ENCODE peak calls at places on chromosomes 11 and 22, in seven cellular contexts. R is HAP-1, K is AG08395, Z is NCI-H2081 treated with DMSO at 0.1 percent for 48 hours, Q is pancreas, W is fibroblast of the aortic adventitia, V is amygdala. F is an unnamed sample.

GRCh38 chr11:14578551-14578956 is 58.4 kb upstream of the PSMA1 start:
- DNase-seq in R (no peak), Z (no peak), Q (no peak), K (no peak), W (peak; percentile 37), V (no peak), F (peak; percentile 30)

GRCh38 chr11:90235536-90235935 is 12.7 kb upstream of the CHORDC1 start:
- DNase-seq in V (no peak), R (no peak), Q (no peak), K (no peak), W (no peak), Z (no peak), F (no peak)

GRCh38 chr11:88357323-88358039 is 19.9 kb upstream of the CTSC start:
- DNase-seq in V (no peak), K (no peak), Z (no peak), R (peak; percentile 46), W (peak; percentile 58), Q (no peak), F (no peak)

GRCh38 chr22:39729141-39729934 is 158.8 kb downstream of the CACNA1I start:
- DNase-seq in R (no peak), K (no peak), V (no peak), Q (no peak), W (no peak), Z (no peak), F (no peak)

GRCh38 chr22:23140385-23140784 is 1.4 kb downstream of the RSPH14 start:
- DNase-seq in Q (no peak), W (no peak), K (no peak), Z (no peak), V (no peak), R (no peak), F (no peak)

GRCh38 chr11:110929129-110929528 is 216.9 kb upstream of the ARHGAP20 start:
- DNase-seq in W (no peak), Q (no peak), R (no peak), K (no peak), V (no peak), Z (no peak), F (no peak)

GRCh38 chr11:132734217-132734616 is 798.1 kb downstream of the OPCML start:
- DNase-seq in Z (no peak), K (peak; percentile 88), Q (no peak), V (no peak), R (no peak), W (no peak), F (no peak)

GRCh38 chr11:96267490-96268010 is 75.4 kb downstream of the MAML2 start:
- DNase-seq in Z (no peak), V (no peak), W (no peak), Q (no peak), K (no peak), R (no peak), F (no peak)